ENCODE peak calls at places on chromosomes 3 and 15, in eight cellular contexts. P, F, G, J, Y, I, R and H are unnamed samples.

GRCh38 chr15:67101981-67102929 is 36.9 kb downstream of the SMAD3 start:
- DNase-seq in J (no peak), R (no peak), P (no peak), I (no peak), Y (no peak), G (peak), F (no peak), H (no peak)

GRCh38 chr3:187773963-187774789 is 28.9 kb upstream of the BCL6 start:
- DNase-seq in I (no peak), F (no peak), J (no peak), G (no peak), Y (no peak), P (no peak), R (no peak), H (no peak)

GRCh38 chr3:49903451-49904424 is at the start of gene MST1R:
- DNase-seq in P (peak), F (no peak), G (peak), Y (peak), R (peak), J (peak), I (peak), H (no peak)

GRCh38 chr3:14806641-14807263 is 12.0 kb upstream of the FGD5 start:
- DNase-seq in G (no peak), F (no peak), I (no peak), Y (no peak), J (no peak), P (no peak), R (no peak), H (no peak)

GRCh38 chr3:138340511-138340910 is 7.9 kb upstream of the MRAS start:
- DNase-seq in Y (no peak), F (no peak), G (no peak), I (no peak), R (no peak), J (no peak), P (no peak), H (no peak)

GRCh38 chr15:22267761-22268160 is 187.4 kb downstream of the OR4M2 start:
- DNase-seq in G (peak), P (no peak), I (no peak), J (no peak), F (no peak), Y (no peak), R (no peak), H (no peak)

GRCh38 chr3:134161817-134162396 is 88.8 kb downstream of the RYK start:
- DNase-seq in I (no peak), P (no peak), F (no peak), G (no peak), R (no peak), J (no peak), Y (peak), H (no peak)

GRCh38 chr15:36263666-36264065 is 315.8 kb upstream of the CDIN1 start:
- DNase-seq in P (no peak), J (no peak), R (no peak), I (no peak), G (no peak), Y (no peak), F (no peak), H (no peak)

GRCh38 chr3:179624471-179624870 is 19.9 kb downstream of the NDUFB5 start:
- DNase-seq in J (no peak), G (no peak), P (no peak), I (no peak), Y (no peak), F (peak), R (no peak), H (no peak)

GRCh38 chr15:72271895-72272212 is 500 bp downstream of the PARP6 start:
- DNase-seq in R (no peak), J (no peak), Y (no peak), F (no peak), P (peak), G (no peak), I (no peak), H (no peak)

GRCh38 chr3:157445897-157446296 is 9.2 kb downstream of the PTX3 start:
- DNase-seq in R (no peak), G (no peak), F (no peak), J (no peak), P (no peak), Y (no peak), I (no peak), H (no peak)

GRCh38 chr3:157442729-157443128 is 6.1 kb downstream of the PTX3 start:
- DNase-seq in R (no peak), I (no peak), Y (no peak), G (no peak), F (no peak), P (no peak), J (no peak), H (no peak)

GRCh38 chr3:157443873-157444770 is 7.5 kb downstream of the PTX3 start:
- DNase-seq in P (no peak), F (peak), J (no peak), R (no peak), I (no peak), Y (no peak), G (no peak), H (no peak)

GRCh38 chr3:157444789-157445188 is 8.1 kb downstream of the PTX3 start:
- DNase-seq in P (no peak), R (no peak), Y (no peak), I (no peak), J (no peak), F (no peak), G (no peak), H (no peak)

DNA sequence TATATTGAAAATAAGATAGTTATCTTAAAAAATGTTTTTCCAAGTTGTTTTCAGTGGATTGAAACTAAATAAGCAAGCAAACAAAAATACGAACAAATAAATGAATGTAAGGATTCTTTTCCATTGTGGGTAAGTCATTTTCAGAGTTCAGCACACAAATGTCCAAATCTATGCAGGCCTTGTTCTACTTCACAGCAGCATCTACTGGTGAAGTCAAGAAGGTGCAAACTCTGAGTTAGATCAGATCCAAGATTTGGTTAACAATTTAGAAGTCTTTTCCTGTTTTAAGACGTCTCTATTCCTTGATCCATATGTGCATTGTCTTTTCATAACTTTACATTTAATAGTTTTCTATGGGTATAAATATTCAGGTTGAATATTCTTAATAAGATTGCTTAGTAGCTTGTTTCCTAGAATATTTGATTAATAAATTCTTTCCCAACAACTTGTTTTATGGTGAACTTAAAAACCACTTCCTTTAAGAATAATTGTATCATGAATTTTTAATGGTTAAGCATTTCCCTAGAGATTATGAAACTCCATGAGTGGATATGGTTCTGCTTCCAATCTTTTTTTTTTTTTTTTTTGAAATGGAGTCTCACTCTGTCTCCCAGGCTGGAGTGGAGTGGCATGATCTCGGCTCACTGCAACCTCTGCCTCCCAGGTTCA is 10.5 kb downstream of the PTX3 start:
- DNase-seq in P (peak), G (no peak), I (no peak), R (no peak), J (no peak), F (no peak), Y (no peak), H (no peak)
- TF ChIP-seq CTCF in P (peak), G (no peak), I (peak), R (no peak), J (peak), F (peak), Y (peak), H (no peak)

GRCh38 chr3:185979721-185980121 is 41.9 kb upstream of the TRA2B start:
- DNase-seq in R (no peak), F (no peak), I (no peak), Y (no peak), J (no peak), G (no peak), P (no peak), H (no peak)

GRCh38 chr3:185978516-185978915 is 40.7 kb upstream of the TRA2B start:
- DNase-seq in J (no peak), Y (no peak), I (no peak), P (no peak), G (no peak), F (no peak), R (no peak), H (no peak)

GRCh38 chr3:185976977-185977678 is 39.3 kb upstream of the TRA2B start:
- DNase-seq in G (peak), R (no peak), F (no peak), J (peak), I (peak), P (peak), Y (peak), H (no peak)

GRCh38 chr3:185976100-185976499 is 38.3 kb upstream of the TRA2B start:
- DNase-seq in I (no peak), G (no peak), F (no peak), J (no peak), P (no peak), R (no peak), Y (no peak), H (no peak)

DNA sequence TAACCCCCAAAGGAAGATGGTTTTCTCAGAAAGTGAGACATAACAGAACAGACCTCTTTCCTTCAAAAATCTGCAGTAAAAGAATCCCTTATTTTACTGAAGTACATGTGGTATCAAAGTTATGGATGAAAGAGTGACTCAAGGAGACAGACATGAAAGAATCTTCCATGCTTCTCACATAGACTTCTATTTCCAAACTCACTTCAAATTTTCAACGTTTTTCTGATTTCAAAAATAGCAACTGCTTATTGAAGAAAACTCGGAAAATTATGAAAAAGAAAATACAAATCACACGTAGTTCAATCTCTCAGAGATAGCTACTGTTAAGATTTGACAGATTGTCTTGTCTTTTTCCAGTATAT is 39.8 kb upstream of the TRA2B start:
- DNase-seq in F (no peak), P (no peak), J (no peak), Y (no peak), R (no peak), I (no peak), G (no peak), H (no peak)
- TF ChIP-seq CTCF in F (no peak), P (no peak), J (peak), Y (peak), R (no peak), I (no peak), G (peak), H (no peak)

GRCh38 chr3:8903191-8903590 is 60.1 kb downstream of the RAD18 start:
- DNase-seq in J (no peak), F (no peak), Y (no peak), G (no peak), P (no peak), R (no peak), I (no peak), H (no peak)

GRCh38 chr3:8895829-8896228 is 67.4 kb downstream of the RAD18 start:
- DNase-seq in G (no peak), P (no peak), F (no peak), Y (no peak), I (no peak), J (no peak), R (no peak), H (no peak)

DNA sequence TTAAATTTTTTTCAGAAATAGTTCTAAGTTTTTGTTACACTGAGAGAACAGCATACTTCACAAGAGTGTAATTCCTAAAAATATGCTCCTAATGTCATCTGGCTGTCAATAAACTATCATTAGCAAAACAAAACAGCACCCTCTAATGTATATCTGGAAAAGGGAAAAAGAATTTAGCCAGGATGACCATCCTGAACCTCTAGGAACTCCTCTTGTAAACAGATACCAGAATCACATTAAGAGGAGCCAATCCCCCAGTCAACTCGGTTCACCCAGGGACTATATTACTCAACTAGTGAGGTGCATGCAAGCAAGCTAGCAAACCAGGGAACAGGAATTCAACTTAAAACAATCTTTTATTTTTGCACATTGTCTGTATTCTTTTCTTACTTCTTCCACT is 63.2 kb downstream of the RAD18 start:
- DNase-seq in P (no peak), J (no peak), F (no peak), I (no peak), Y (no peak), G (no peak), R (no peak), H (no peak)
- TF ChIP-seq CTCF in P (no peak), J (no peak), F (peak), I (no peak), Y (no peak), G (no peak), R (no peak), H (no peak)

DNA sequence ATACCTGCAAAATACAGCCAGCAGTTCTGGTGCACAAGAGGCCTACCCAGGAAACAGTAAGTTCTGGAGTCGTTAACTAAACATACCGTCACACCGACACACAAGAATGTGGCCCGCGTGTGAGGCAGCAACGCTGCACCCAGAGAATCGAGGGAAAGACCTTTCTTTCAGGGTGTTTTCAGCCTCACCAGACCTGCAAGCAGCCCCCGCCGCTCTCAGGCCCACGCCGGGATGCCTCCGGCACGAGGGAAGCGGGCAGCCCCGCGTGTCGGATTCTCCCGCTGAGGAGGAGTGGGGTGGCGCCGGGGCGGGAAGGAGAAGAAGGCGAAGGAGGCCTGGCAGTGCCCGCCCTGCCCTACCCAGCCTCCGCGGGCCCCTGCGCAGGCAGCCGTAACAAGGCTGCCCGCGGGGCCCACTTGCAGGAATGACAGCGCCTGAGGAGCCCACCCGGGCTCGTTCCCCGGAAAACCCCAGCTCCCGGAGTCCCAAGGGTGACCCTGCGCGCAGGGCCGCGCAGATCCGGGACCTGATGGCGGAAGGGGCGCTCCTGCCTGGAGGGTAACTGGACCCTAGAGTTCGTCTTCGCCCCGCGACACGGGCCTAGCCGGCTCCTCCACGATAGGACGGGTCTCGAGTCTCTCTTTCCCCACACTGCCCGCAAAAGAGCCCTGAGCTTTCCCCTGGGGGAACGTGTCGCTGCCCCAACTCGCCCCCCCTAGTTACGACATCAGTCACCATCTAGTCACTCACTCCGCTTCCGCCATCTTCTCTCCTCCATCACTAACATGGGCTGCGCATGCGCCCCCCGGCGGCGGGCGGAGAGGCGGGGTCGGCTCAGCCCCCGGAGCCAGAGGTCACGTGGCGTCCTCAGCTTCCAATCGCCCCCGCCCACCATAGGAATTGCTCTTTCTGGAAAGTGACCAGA is at the start of gene PHC3:
- DNase-seq in G (peak), F (peak), J (peak), R (peak), I (peak), P (peak), Y (peak), H (peak)
- TF ChIP-seq CTCF in G (no peak), F (no peak), J (no peak), R (peak), I (peak), P (peak), Y (no peak), H (no peak)

GRCh38 chr3:47851888-47852603 is 49.1 kb downstream of the DHX30 start:
- DNase-seq in P (no peak), I (no peak), J (no peak), R (no peak), F (no peak), Y (no peak), G (no peak), H (no peak)

GRCh38 chr3:47848599-47849117 is 45.7 kb downstream of the DHX30 start:
- DNase-seq in P (no peak), J (no peak), Y (no peak), R (no peak), G (no peak), I (no peak), F (no peak), H (no peak)

GRCh38 chr3:47850803-47851417 is 48.0 kb downstream of the DHX30 start:
- DNase-seq in R (no peak), F (no peak), I (no peak), Y (no peak), J (no peak), G (no peak), P (no peak), H (no peak)

GRCh38 chr3:47849186-47850061 is 46.5 kb downstream of the DHX30 start:
- DNase-seq in R (no peak), P (no peak), I (no peak), F (no peak), J (no peak), Y (no peak), G (no peak), H (no peak)

DNA sequence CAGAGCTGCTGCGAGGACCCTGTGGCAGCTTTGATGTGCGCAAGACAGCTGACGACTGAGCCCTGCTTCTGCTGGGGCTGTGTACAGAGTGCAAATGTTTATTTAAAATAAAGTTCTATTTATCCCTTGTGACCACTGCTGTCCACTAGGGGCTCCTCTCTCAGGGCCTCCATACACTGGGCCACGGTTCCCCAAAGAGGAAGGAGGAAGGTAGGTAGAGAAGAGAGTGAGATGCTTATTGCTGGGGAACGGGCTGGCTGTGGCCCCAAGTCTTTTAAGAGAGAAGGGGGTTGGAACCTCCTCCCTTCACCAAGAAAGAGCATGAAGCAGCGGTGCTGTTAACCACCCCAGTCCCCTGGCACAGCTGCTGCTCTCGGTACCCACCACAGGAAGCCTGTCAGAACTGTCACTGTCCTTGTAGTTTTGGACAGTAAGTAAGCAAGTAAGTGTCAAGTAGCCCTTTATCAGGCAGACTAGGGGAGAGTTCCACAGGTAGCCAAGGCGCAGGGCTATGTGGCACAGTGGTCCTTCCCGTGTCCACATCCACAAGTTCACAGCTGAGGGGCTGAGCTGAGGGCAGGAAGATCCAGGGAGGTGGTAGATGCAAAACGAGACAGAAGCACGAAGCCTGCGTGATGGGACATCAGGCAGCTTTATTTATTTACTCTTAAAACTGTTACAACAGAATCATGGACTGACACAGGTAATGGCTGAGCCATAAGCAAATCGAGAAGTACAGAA is 47.3 kb downstream of the DHX30 start:
- DNase-seq in I (no peak), G (no peak), R (no peak), P (peak), J (no peak), Y (no peak), F (no peak), H (no peak)
- TF ChIP-seq CTCF in I (peak), G (no peak), R (no peak), P (peak), J (no peak), Y (peak), F (peak), H (no peak)